ENCODE peak calls at places on chromosomes 13 and 19, in ten cellular contexts. K, M, X, Z, S, Q, D, C, W and Y are unnamed samples.

GRCh38 chr13:109761695-109762094 is 24.7 kb downstream of the IRS2 start:
- DNase-seq in K (no peak), M (no peak), X (no peak), Z (no peak), S (no peak), Q (no peak), D (no peak), C (no peak), W (no peak), Y (no peak)

GRCh38 chr19:13029893-13030292 is 34.6 kb downstream of the NFIX start:
- DNase-seq in K (no peak), M (no peak), X (peak), Z (peak), S (no peak), Q (no peak), D (no peak), C (no peak), W (no peak), Y (no peak)

GRCh38 chr13:44954210-44954609 is 35.1 kb downstream of the NUFIP1 start:
- DNase-seq in K (no peak), M (no peak), X (no peak), Z (no peak), S (no peak), Q (no peak), D (no peak), C (no peak), W (no peak), Y (no peak)

GRCh38 chr19:45423589-45424190 is at the start of gene ERCC1:
- DNase-seq in K (peak), M (peak), X (peak), Z (peak), S (no peak), Q (peak), D (peak), C (peak), W (peak), Y (peak)

GRCh38 chr13:80297094-80297493 is 43.8 kb downstream of the SPRY2 start:
- DNase-seq in K (no peak), M (no peak), X (no peak), Z (no peak), S (no peak), Q (no peak), D (no peak), C (no peak), W (no peak), Y (no peak)

GRCh38 chr13:52695856-52696255 is 43.2 kb downstream of the SUGT1 start:
- DNase-seq in K (no peak), M (no peak), X (no peak), Z (no peak), S (no peak), Q (no peak), D (peak), C (no peak), W (no peak), Y (no peak)

GRCh38 chr19:3135961-3136683 is at the start of gene GNA15:
- DNase-seq in K (no peak), M (no peak), X (no peak), Z (peak), S (no peak), Q (no peak), D (no peak), C (no peak), W (no peak), Y (no peak)

GRCh38 chr13:44141213-44141724 is 232.4 kb upstream of the SERP2 start:
- DNase-seq in K (peak), M (no peak), X (no peak), Z (no peak), S (no peak), Q (no peak), D (no peak), C (no peak), W (no peak), Y (no peak)

GRCh38 chr19:54921082-54921481 is 15.1 kb downstream of the NCR1 start:
- DNase-seq in K (no peak), M (no peak), X (no peak), Z (no peak), S (no peak), Q (no peak), D (no peak), C (no peak), W (no peak), Y (no peak)

GRCh38 chr19:10317045-10317856 is 1.4 kb upstream of the FDX2 start:
- DNase-seq in K (no peak), M (no peak), X (no peak), Z (no peak), S (no peak), Q (no peak), D (no peak), C (no peak), W (no peak), Y (no peak)

GRCh38 chr19:11735375-11735774 is 3.4 kb downstream of the ZNF823 start:
- DNase-seq in K (no peak), M (no peak), X (no peak), Z (no peak), S (no peak), Q (no peak), D (no peak), C (no peak), W (no peak), Y (no peak)

GRCh38 chr19:40756502-40757110 is 5.6 kb downstream of the SNRPA start:
- DNase-seq in K (no peak), M (no peak), X (no peak), Z (no peak), S (no peak), Q (no peak), D (no peak), C (no peak), W (no peak), Y (no peak)

GRCh38 chr13:111915104-111915551 is 151.8 kb upstream of the SOX1 start:
- DNase-seq in K (no peak), M (no peak), X (no peak), Z (no peak), S (no peak), Q (no peak), D (no peak), C (no peak), W (no peak), Y (no peak)

GRCh38 chr13:98482476-98483444 is 94.1 kb downstream of the STK24 start:
- DNase-seq in K (no peak), M (no peak), X (peak), Z (peak), S (peak), Q (no peak), D (peak), C (no peak), W (peak), Y (no peak)

GRCh38 chr19:49857061-49857833 is 6.3 kb downstream of the PTOV1 start:
- DNase-seq in K (no peak), M (no peak), X (peak), Z (no peak), S (no peak), Q (no peak), D (no peak), C (no peak), W (peak), Y (no peak)

GRCh38 chr13:113882266-113882627 is 18.4 kb upstream of the GAS6 start:
- DNase-seq in K (no peak), M (no peak), X (peak), Z (peak), S (no peak), Q (no peak), D (no peak), C (no peak), W (peak), Y (no peak)